ENCODE peak calls at places on chromosomes 4 and X, in five cellular contexts. W is IMR-90, K is K562, E is HepG2, H is cardiac muscle cell. F is an unnamed sample.

GRCh38 chr4:177339794-177340374 is 30.2 kb downstream of the NEIL3 start:
- DNase-seq in W (peak; percentile 51), K (peak; percentile 15), E (peak; percentile 29), H (peak; percentile 63), F (peak; percentile 41)

GRCh38 chr4:163540977-163541376 is 46.5 kb downstream of the TMA16 start:
- DNase-seq in W (peak; percentile 95), K (no peak), E (no peak), H (peak; percentile 19), F (peak; percentile 30)

GRCh38 chrX:48918303-48918643 is 551 bp downstream of the PIM2 start:
- DNase-seq in W (no peak), K (no peak), E (no peak), H (no peak), F (no peak)

GRCh38 chr4:175770555-175770954 is 41.5 kb downstream of the GPM6A start:
- DNase-seq in W (no peak), K (no peak), E (no peak), H (no peak), F (no peak)

GRCh38 chrX:107691024-107691448 is 62.7 kb downstream of the PRPS1 start:
- DNase-seq in W (no peak), K (no peak), E (no peak), H (no peak), F (no peak)

GRCh38 chr4:180734753-180735432 is 1508.3 kb upstream of the TENM3 start:
- DNase-seq in W (no peak), K (no peak), E (no peak), H (no peak), F (no peak)

GRCh38 chrX:48508400-48509244 is at the start of gene PORCN:
- DNase-seq in W (peak; percentile 35), K (peak; percentile 94), E (peak; percentile 35), H (peak; percentile 74), F (peak; percentile 77)

GRCh38 chr4:69524708-69525107 is 29.0 kb upstream of the UGT2B4 start:
- DNase-seq in W (no peak), K (no peak), E (no peak), H (peak; percentile 70), F (no peak)

GRCh38 chr4:56686537-56687231 is 5.6 kb upstream of the HOPX start:
- DNase-seq in W (no peak), K (no peak), E (no peak), H (no peak), F (no peak)

GRCh38 chr4:187172340-187172761 is 448.7 kb upstream of the FAT1 start:
- DNase-seq in W (no peak), K (no peak), E (no peak), H (no peak), F (no peak)

GRCh38 chr4:87589531-87589930 is 18.8 kb upstream of the DSPP start:
- DNase-seq in W (peak; percentile 90), K (no peak), E (no peak), H (peak; percentile 93), F (peak; percentile 56)

GRCh38 chrX:67727576-67727975 is 183.8 kb downstream of the AR start:
- DNase-seq in W (no peak), K (no peak), E (no peak), H (no peak), F (no peak)

GRCh38 chrX:67726028-67726427 is 182.2 kb downstream of the AR start:
- DNase-seq in W (no peak), K (no peak), E (no peak), H (no peak), F (no peak)

GRCh38 chrX:67725471-67725870 is 181.7 kb downstream of the AR start:
- DNase-seq in W (no peak), K (no peak), E (no peak), H (no peak), F (no peak)

GRCh38 chrX:67723580-67724351 is 179.9 kb downstream of the AR start:
- DNase-seq in W (no peak), K (no peak), E (no peak), H (no peak), F (no peak)

DNA sequence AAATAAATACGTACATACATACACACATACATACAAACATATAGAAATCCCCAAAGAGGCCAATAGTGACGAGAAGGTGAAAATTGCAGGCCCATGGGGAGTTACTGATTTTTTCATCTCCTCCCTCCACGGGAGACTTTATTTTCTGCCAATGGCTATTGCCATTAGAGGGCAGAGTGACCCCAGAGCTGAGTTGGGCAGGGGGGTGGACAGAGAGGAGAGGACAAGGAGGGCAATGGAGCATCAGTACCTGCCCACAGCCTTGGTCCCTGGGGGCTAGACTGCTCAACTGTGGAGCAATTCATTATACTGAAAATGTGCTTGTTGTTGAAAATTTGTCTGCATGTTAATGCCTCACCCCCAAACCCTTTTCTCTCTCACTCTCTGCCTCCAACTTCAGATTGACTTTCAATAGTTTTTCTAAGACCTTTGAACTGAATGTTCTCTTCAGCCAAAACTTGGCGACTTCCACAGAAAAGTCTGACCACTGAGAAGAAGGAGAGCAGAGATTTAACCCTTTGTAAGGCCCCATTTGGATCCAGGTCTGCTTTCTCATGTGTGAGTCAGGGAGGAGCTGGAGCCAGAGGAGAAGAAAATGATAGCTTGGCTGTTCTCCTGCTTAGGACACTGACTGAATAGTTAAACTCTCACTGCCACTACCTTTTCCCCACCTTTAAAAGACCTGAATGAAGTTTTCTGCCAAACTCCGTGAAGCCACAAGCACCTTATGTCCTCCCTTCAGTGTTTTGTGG is 180.7 kb downstream of the AR start:
- DNase-seq in W (no peak), K (no peak), E (no peak), H (peak; percentile 7), F (no peak)
- TF ChIP-seq CTCF in W (no peak), K (peak; percentile 10), E (no peak), H (peak; percentile 13), F (no peak)

GRCh38 chr4:986428-986948 is 356 bp upstream of the IDUA start:
- DNase-seq in W (no peak), K (no peak), E (no peak), H (no peak), F (no peak)

GRCh38 chr4:985123-985830 is 1.6 kb upstream of the IDUA start:
- DNase-seq in W (no peak), K (peak; percentile 91), E (peak; percentile 65), H (peak; percentile 53), F (no peak)

GRCh38 chr4:982291-982690 is 4.6 kb upstream of the IDUA start:
- DNase-seq in W (no peak), K (no peak), E (no peak), H (no peak), F (no peak)

GRCh38 chr4:982814-983213 is 4.0 kb upstream of the IDUA start:
- DNase-seq in W (no peak), K (no peak), E (no peak), H (no peak), F (no peak)

GRCh38 chr4:984336-985054 is 2.3 kb upstream of the IDUA start:
- DNase-seq in W (no peak), K (no peak), E (no peak), H (no peak), F (no peak)
- H3K27ac ChIP-seq in W (no peak overlapping the region), K (peak overlapping the region; percentile 26), E (no peak overlapping the region), H (no peak overlapping the region), F (peak overlapping the region; percentile 29)

GRCh38 chr4:107050525-107051135 is 14.5 kb upstream of the DKK2 start:
- DNase-seq in W (peak; percentile 10), K (no peak), E (peak; percentile 13), H (no peak), F (peak; percentile 13)
- TF ChIP-seq CTCF in W (peak; percentile 48), K (peak; percentile 29), E (peak; percentile 72), H (peak; percentile 72), F (peak; percentile 66)

GRCh38 chr4:3042226-3042625 is 32.1 kb downstream of the HTT-AS start:
- DNase-seq in W (no peak), K (no peak), E (no peak), H (no peak), F (no peak)
- H3K27ac ChIP-seq in W (no peak overlapping the region), K (no peak overlapping the region), E (no peak overlapping the region), H (no peak overlapping the region), F (no peak overlapping the region)

GRCh38 chrX:122850326-122850725 is 333.8 kb upstream of the GRIA3 start:
- DNase-seq in W (no peak), K (no peak), E (no peak), H (no peak), F (no peak)
- TF ChIP-seq CTCF in W (no peak), K (no peak), E (no peak), H (no peak), F (no peak)

DNA sequence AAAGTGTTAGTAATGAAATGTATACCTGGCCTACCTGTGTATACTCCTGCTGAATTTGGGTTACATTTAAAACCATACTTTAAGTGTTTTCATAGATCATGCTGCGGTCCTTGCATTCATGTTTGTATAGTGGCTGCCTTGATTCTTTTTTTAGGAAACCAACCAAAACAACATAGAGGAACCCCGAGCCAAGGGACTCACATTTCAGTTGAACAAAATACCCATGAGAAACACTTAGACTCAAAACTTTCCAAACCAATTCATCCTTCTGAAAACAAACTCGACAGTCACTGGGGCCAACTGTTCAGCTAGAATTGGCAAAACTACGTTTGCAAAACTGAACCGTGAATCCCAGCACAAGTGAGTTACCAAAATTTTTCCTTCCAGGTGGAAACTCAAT is 1.4 kb downstream of the ADGRA3 start:
- DNase-seq in W (peak; percentile 43), K (no peak), E (no peak), H (no peak), F (no peak)
- H3K27ac ChIP-seq in W (peak overlapping the region; percentile 39), K (no peak overlapping the region), E (peak overlapping the region; percentile 85), H (peak overlapping the region; percentile 86), F (no peak overlapping the region)

GRCh38 chr4:24731448-24731847 is 63.9 kb upstream of the SOD3 start:
- DNase-seq in W (no peak), K (no peak), E (no peak), H (no peak), F (no peak)

GRCh38 chr4:24734511-24734910 is 60.9 kb upstream of the SOD3 start:
- DNase-seq in W (peak; percentile 7), K (no peak), E (no peak), H (peak; percentile 27), F (no peak)

GRCh38 chr4:24727390-24727789 is 68.0 kb upstream of the SOD3 start:
- DNase-seq in W (no peak), K (no peak), E (no peak), H (no peak), F (no peak)

GRCh38 chr4:24730256-24731001 is 64.9 kb upstream of the SOD3 start:
- DNase-seq in W (peak; percentile 54), K (no peak), E (no peak), H (peak; percentile 76), F (no peak)

DNA sequence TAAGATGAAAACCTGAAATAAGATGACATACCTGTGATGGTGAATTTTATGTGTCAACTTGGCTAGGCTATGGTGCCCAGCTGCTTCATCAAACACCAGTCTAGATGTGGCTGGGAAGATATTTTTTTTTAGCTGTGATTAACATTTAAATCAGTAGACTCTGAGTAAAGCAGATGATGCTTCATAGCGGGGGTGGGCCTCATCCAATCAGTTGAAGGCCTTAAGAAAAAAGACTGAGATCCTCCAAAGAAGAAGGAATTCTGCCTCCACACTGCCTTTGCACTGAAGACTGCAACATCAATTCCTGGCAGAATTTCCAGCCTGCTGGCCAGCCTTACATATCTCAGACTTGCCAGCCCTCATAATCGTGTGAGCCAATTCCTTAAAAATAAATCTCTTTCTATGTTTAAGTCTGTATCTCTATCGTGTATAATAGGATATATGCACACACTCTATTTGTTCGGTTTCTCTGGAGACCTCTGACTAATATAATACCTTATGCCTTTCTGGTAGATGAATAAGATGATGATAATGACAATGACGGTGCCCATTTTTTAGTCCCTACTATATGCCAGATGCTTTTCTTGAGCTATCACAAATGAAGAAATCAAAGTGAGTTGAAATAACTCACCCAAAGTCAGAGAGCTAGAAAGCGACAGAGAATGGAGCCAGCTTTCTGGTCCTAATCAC is 66.2 kb upstream of the SOD3 start:
- DNase-seq in W (no peak), K (no peak), E (no peak), H (peak; percentile 14), F (no peak)
- TF ChIP-seq CTCF in W (no peak), K (no peak), E (no peak), H (no peak), F (no peak)

F was measured in RWPE1.